ENCODE peak calls at places on chromosomes 3 and 15, in seven cellular contexts. T is tibial artery; Z is CD8-positive, alpha-beta memory T cell; Q is ovary; C is amniotic stem cell; G is GM20000; O is kidney. F is an unnamed sample.

GRCh38 chr3:79236488-79236887 is 531.3 kb downstream of the ROBO1 start:
- DNase-seq in G (no peak), O (no peak), Z (no peak), T (no peak), C (no peak), Q (no peak), F (no peak)

GRCh38 chr3:135762188-135762853 is 203.2 kb upstream of the PPP2R3A start:
- DNase-seq in Q (no peak), T (no peak), O (no peak), G (no peak), C (no peak), Z (no peak), F (no peak)

GRCh38 chr15:69853572-69853971 is 244.1 kb downstream of the TLE3 start:
- DNase-seq in G (no peak), C (peak; percentile 84), Q (no peak), Z (no peak), O (no peak), T (no peak), F (peak; percentile 23)

GRCh38 chr15:91853968-91854943 is 748 bp downstream of the SLCO3A1 start:
- DNase-seq in G (peak; percentile 47), C (no peak), O (peak; percentile 85), T (peak; percentile 72), Z (peak; percentile 35), Q (peak; percentile 54), F (peak; percentile 58)

GRCh38 chr3:124600765-124601164 is 129.5 kb upstream of the UMPS start:
- DNase-seq in C (no peak), Q (no peak), O (no peak), G (no peak), Z (no peak), T (no peak), F (no peak)

GRCh38 chr15:92244703-92245102 is 149.0 kb upstream of the ST8SIA2 start:
- DNase-seq in G (no peak), Q (no peak), O (no peak), Z (no peak), T (no peak), C (no peak), F (no peak)

GRCh38 chr3:81914254-81914653 is 152.8 kb upstream of the GBE1 start:
- DNase-seq in Q (no peak), Z (no peak), G (no peak), O (no peak), T (no peak), C (no peak), F (no peak)

GRCh38 chr15:85658816-85659215 is 135.9 kb downstream of the KLHL25 start:
- DNase-seq in O (no peak), G (no peak), Q (no peak), C (no peak), T (no peak), Z (no peak), F (no peak)

GRCh38 chr15:71002321-71002720 is 109.7 kb downstream of the LRRC49 start:
- DNase-seq in T (no peak), Z (no peak), Q (no peak), C (no peak), G (no peak), O (no peak), F (no peak)

GRCh38 chr3:124601189-124601588 is 129.1 kb upstream of the UMPS start:
- DNase-seq in C (no peak), O (no peak), Q (no peak), T (no peak), G (no peak), Z (no peak), F (no peak)

GRCh38 chr3:177781686-177782161 is 584.4 kb upstream of the TBL1XR1 start:
- DNase-seq in T (peak; percentile 91), O (peak; percentile 61), C (peak; percentile 46), Z (no peak), Q (peak; percentile 68), G (no peak), F (peak; percentile 28)

GRCh38 chr3:119388577-119388976 is 74.8 kb downstream of the TMEM39A start:
- DNase-seq in G (no peak), Z (no peak), Q (no peak), O (no peak), C (no peak), T (no peak), F (no peak)

GRCh38 chr3:183038764-183039163 is 58.4 kb upstream of the DCUN1D1 start:
- DNase-seq in C (no peak), Q (peak; percentile 25), T (no peak), Z (no peak), G (no peak), O (no peak), F (no peak)

GRCh38 chr3:134625885-134626741 is 24.7 kb downstream of the KY start:
- DNase-seq in Q (no peak), Z (no peak), G (no peak), T (no peak), O (peak; percentile 44), C (no peak), F (no peak)

GRCh38 chr3:43796041-43796596 is 105.4 kb downstream of the ABHD5 start:
- DNase-seq in O (no peak), T (no peak), C (no peak), Q (no peak), Z (no peak), G (no peak), F (no peak)

GRCh38 chr15:78306176-78306774 is 6.9 kb upstream of the SKIC8 start:
- DNase-seq in Z (no peak), T (no peak), Q (no peak), C (no peak), G (no peak), O (no peak), F (no peak)

GRCh38 chr3:66812741-66813140 is 185.4 kb upstream of the KBTBD8 start:
- DNase-seq in Z (no peak), Q (no peak), C (no peak), O (no peak), T (no peak), G (no peak), F (no peak)

GRCh38 chr3:112004664-112005063 is 5.9 kb downstream of the TAGLN3 start:
- DNase-seq in T (no peak), Z (no peak), C (no peak), Q (no peak), G (no peak), O (no peak), F (no peak)

GRCh38 chr3:135452881-135453280 is 512.6 kb upstream of the PPP2R3A start:
- DNase-seq in Q (no peak), Z (no peak), T (no peak), C (no peak), G (no peak), O (no peak), F (no peak)

GRCh38 chr3:126111126-126111551 is 27.2 kb upstream of the SLC41A3 start:
- DNase-seq in T (no peak), Q (no peak), G (no peak), O (peak; percentile 45), C (no peak), Z (no peak), F (no peak)

F was measured in globus pallidus.